ENCODE peak calls at places on chromosome 1, in nine cellular contexts. I is neuronal stem cell, H is neural progenitor cell, P is NT2/D1, M is SK-N-SH, L is kidney, U is IMR-90, Q is colonic mucosa, D is fibroblast of lung. T is an unnamed sample.

GRCh38 chr1:179953974-179954493 is 576 bp upstream of the CEP350 start:
- DNase-seq in I (no peak), H (peak; percentile 39), P (no peak), M (peak; percentile 37), L (no peak), U (peak; percentile 51), Q (no peak), D (no peak), T (no peak)

GRCh38 chr1:114118351-114118990 is 35.2 kb downstream of the SYT6 start:
- DNase-seq in I (no peak), H (peak; percentile 27), P (peak; percentile 35), M (peak; percentile 25), L (no peak), U (no peak), Q (no peak), D (no peak), T (no peak)

GRCh38 chr1:199490804-199491527 is 536.5 kb upstream of the NR5A2 start:
- DNase-seq in I (no peak), H (no peak), P (no peak), M (peak; percentile 3), L (no peak), U (peak; percentile 75), Q (no peak), D (peak; percentile 58), T (peak; percentile 71)

GRCh38 chr1:243959998-243960397 is 91.1 kb upstream of the ZBTB18 start:
- DNase-seq in I (no peak), H (no peak), P (no peak), M (no peak), L (no peak), U (no peak), Q (no peak), D (no peak), T (no peak)

GRCh38 chr1:21901986-21902377 is 35.1 kb downstream of the HSPG2 start:
- DNase-seq in I (no peak), H (peak; percentile 69), P (no peak), M (no peak), L (no peak), U (no peak), Q (no peak), D (no peak), T (no peak)

GRCh38 chr1:91091812-91092211 is 70.0 kb upstream of the ZNF644 start:
- DNase-seq in I (no peak), H (no peak), P (no peak), M (no peak), L (no peak), U (no peak), Q (no peak), D (no peak), T (no peak)

GRCh38 chr1:31562707-31563360 is 13.5 kb upstream of the TINAGL1 start:
- DNase-seq in I (no peak), H (no peak), P (no peak), M (no peak), L (no peak), U (peak; percentile 41), Q (no peak), D (no peak), T (no peak)

GRCh38 chr1:219560856-219561255 is 52.0 kb downstream of the ZC3H11B start:
- DNase-seq in I (no peak), H (no peak), P (no peak), M (no peak), L (no peak), U (no peak), Q (no peak), D (no peak), T (no peak)

GRCh38 chr1:152902676-152903075 is 5.7 kb upstream of the IVL start:
- DNase-seq in I (no peak), H (no peak), P (no peak), M (no peak), L (no peak), U (no peak), Q (no peak), D (no peak), T (no peak)

GRCh38 chr1:20028726-20029125 is 41.3 kb upstream of the PLA2G5 start:
- DNase-seq in I (no peak), H (no peak), P (no peak), M (no peak), L (no peak), U (no peak), Q (no peak), D (no peak), T (no peak)

GRCh38 chr1:23459338-23459757 is 24.6 kb downstream of the ASAP3 start:
- DNase-seq in I (no peak), H (no peak), P (no peak), M (no peak), L (no peak), U (no peak), Q (peak; percentile 66), D (no peak), T (no peak)

GRCh38 chr1:147273409-147274307 is 31.2 kb downstream of the CHD1L start:
- DNase-seq in I (peak; percentile 35), H (peak; percentile 68), P (peak; percentile 57), M (peak; percentile 54), L (no peak), U (peak; percentile 87), Q (peak; percentile 26), D (peak; percentile 93), T (peak; percentile 93)

GRCh38 chr1:198919667-198920398 is 281.0 kb downstream of the PTPRC start:
- DNase-seq in I (no peak), H (no peak), P (no peak), M (no peak), L (no peak), U (no peak), Q (no peak), D (no peak), T (no peak)

GRCh38 chr1:208047476-208047934 is 136.6 kb upstream of the CD34 start:
- DNase-seq in I (no peak), H (no peak), P (no peak), M (no peak), L (peak; percentile 91), U (peak; percentile 43), Q (peak; percentile 46), D (peak; percentile 91), T (peak; percentile 66)

GRCh38 chr1:55481634-55482033 is 266.5 kb upstream of the USP24 start:
- DNase-seq in I (no peak), H (no peak), P (no peak), M (no peak), L (no peak), U (peak; percentile 44), Q (no peak), D (no peak), T (no peak)

GRCh38 chr1:93629101-93630059 is 52.3 kb downstream of the BCAR3 start:
- DNase-seq in I (peak; percentile 56), H (peak; percentile 79), P (no peak), M (peak; percentile 53), L (no peak), U (peak; percentile 85), Q (peak; percentile 62), D (peak; percentile 90), T (peak; percentile 91)

GRCh38 chr1:11245904-11246726 is 16.2 kb downstream of the MTOR start:
- DNase-seq in I (no peak), H (no peak), P (no peak), M (no peak), L (no peak), U (no peak), Q (no peak), D (no peak), T (no peak)

GRCh38 chr1:238499036-238499435 is 608.3 kb upstream of the ZP4 start:
- DNase-seq in I (no peak), H (no peak), P (no peak), M (no peak), L (no peak), U (no peak), Q (no peak), D (no peak), T (no peak)

DNA sequence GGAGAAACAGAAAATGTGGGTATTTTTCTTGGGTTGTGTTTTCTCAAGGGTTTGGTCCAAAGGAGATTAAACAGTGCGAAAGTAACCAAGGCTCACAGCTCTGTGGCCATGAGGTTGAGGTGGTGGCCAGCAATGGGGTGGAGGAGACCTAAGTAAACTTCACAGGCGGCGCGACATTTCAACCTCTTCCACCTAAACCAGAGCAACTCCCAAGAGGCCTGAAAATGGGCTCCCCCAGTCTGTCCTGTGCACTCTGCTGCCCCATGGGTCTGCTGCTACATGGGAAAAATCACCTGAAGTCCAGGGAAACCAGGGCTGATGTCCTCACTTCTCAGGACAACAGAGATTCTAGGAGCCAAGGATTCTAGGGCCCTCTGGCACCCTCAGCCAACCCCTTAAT is 12.4 kb downstream of the CELF3 start:
- DNase-seq in I (no peak), H (no peak), P (no peak), M (no peak), L (no peak), U (no peak), Q (no peak), D (no peak), T (no peak)
- H3K4me1 ChIP-seq in I (peaks cover under 1% of the 10 kb centered on the region), H (no peaks in the 10 kb centered on the region), P (no peaks in the 10 kb centered on the region), M (no peaks in the 10 kb centered on the region), L (no peaks in the 10 kb centered on the region), U (no peaks in the 10 kb centered on the region), Q (peaks cover 4% of the 10 kb centered on the region), D (no peaks in the 10 kb centered on the region), T (no peaks in the 10 kb centered on the region)

GRCh38 chr1:4961935-4962645 is 307.7 kb downstream of the AJAP1 start:
- DNase-seq in I (no peak), H (no peak), P (no peak), M (no peak), L (no peak), U (no peak), Q (no peak), D (no peak), T (no peak)
- H3K9ac ChIP-seq in I (no peak overlapping the region), H (no peak overlapping the region), P (no peak overlapping the region), M (no peak overlapping the region), L (no peak overlapping the region), U (no peak overlapping the region), Q (no peak overlapping the region), D (no peak overlapping the region), T (no peak overlapping the region)

GRCh38 chr1:224189561-224189960 is 6.5 kb downstream of the DEGS1 start:
- DNase-seq in I (no peak), H (no peak), P (no peak), M (no peak), L (no peak), U (no peak), Q (no peak), D (no peak), T (no peak)
- H3K36me3 ChIP-seq in I (peaks cover 81% of the 10 kb centered on the region), H (peaks cover 7% of the 10 kb centered on the region), P (peaks cover 76% of the 10 kb centered on the region), M (peaks cover 18% of the 10 kb centered on the region), L (peaks cover 2% of the 10 kb centered on the region), U (peaks cover 20% of the 10 kb centered on the region), Q (no peaks in the 10 kb centered on the region), D (no peaks in the 10 kb centered on the region), T (peaks cover 14% of the 10 kb centered on the region)

GRCh38 chr1:234535208-234535607 is 56.2 kb upstream of the TARBP1 start:
- DNase-seq in I (no peak), H (no peak), P (no peak), M (no peak), L (no peak), U (no peak), Q (no peak), D (no peak), T (no peak)

GRCh38 chr1:234533975-234534876 is 55.2 kb upstream of the TARBP1 start:
- DNase-seq in I (no peak), H (no peak), P (no peak), M (peak; percentile 58), L (peak; percentile 96), U (peak; percentile 98), Q (peak; percentile 79), D (peak; percentile 100), T (peak; percentile 98)

GRCh38 chr1:234536756-234537155 is 57.8 kb upstream of the TARBP1 start:
- DNase-seq in I (no peak), H (no peak), P (no peak), M (no peak), L (no peak), U (no peak), Q (no peak), D (no peak), T (no peak)

GRCh38 chr1:234537236-234537635 is 58.3 kb upstream of the TARBP1 start:
- DNase-seq in I (no peak), H (no peak), P (no peak), M (no peak), L (no peak), U (no peak), Q (no peak), D (no peak), T (no peak)

GRCh38 chr1:234535763-234536515 is 57.0 kb upstream of the TARBP1 start:
- DNase-seq in I (peak; percentile 44), H (peak; percentile 61), P (no peak), M (no peak), L (peak; percentile 88), U (peak; percentile 70), Q (peak; percentile 42), D (peak; percentile 75), T (peak; percentile 64)
- H3K4me1 ChIP-seq in I (peaks cover 24% of the 10 kb centered on the region), H (peaks cover 35% of the 10 kb centered on the region), P (no peaks in the 10 kb centered on the region), M (peaks cover 51% of the 10 kb centered on the region), L (peaks cover 85% of the 10 kb centered on the region), U (peaks cover 35% of the 10 kb centered on the region), Q (peaks cover 31% of the 10 kb centered on the region), D (peaks cover 38% of the 10 kb centered on the region), T (peaks cover 71% of the 10 kb centered on the region)